ENCODE peak calls at places on chromosomes 13 and 19, in eight cellular contexts. L is caudate nucleus, D is fibroblast of pulmonary artery, X is AG04450, V is ascending aorta, S is T-helper 17 cell, W is T follicular helper cell, M is Ammon's horn. O is an unnamed sample.

GRCh38 chr13:41054212-41054877 is 7.0 kb upstream of the WBP4 start:
- DNase-seq in L (no peak), D (peak), X (no peak), V (no peak), S (no peak), W (no peak), M (peak), O (no peak)

GRCh38 chr19:56827708-56828107 is 12.8 kb downstream of the PEG3 start:
- DNase-seq in L (no peak), D (no peak), X (no peak), V (no peak), S (no peak), W (no peak), M (no peak), O (no peak)

GRCh38 chr19:6654347-6655310 is 15.3 kb downstream of the TNFSF14 start:
- DNase-seq in L (no peak), D (no peak), X (no peak), V (no peak), S (no peak), W (no peak), M (no peak), O (no peak)

GRCh38 chr13:62626771-62627170 is 1211.1 kb upstream of the PCDH20 start:
- DNase-seq in L (no peak), D (no peak), X (no peak), V (no peak), S (no peak), W (no peak), M (no peak), O (no peak)

GRCh38 chr13:92682832-92683517 is 543.6 kb upstream of the GPC6 start:
- DNase-seq in L (no peak), D (peak), X (no peak), V (no peak), S (no peak), W (no peak), M (no peak), O (no peak)

GRCh38 chr19:7947939-7948338 is 4.5 kb upstream of the TIMM44 start:
- DNase-seq in L (no peak), D (peak), X (no peak), V (no peak), S (no peak), W (no peak), M (peak), O (no peak)

GRCh38 chr13:113671066-113672001 is 4.3 kb downstream of the GRK1 start:
- DNase-seq in L (no peak), D (no peak), X (no peak), V (no peak), S (no peak), W (no peak), M (no peak), O (no peak)

GRCh38 chr19:8484331-8484894 is 18.0 kb downstream of the PRAM1 start:
- DNase-seq in L (no peak), D (no peak), X (no peak), V (peak), S (no peak), W (no peak), M (peak), O (no peak)

GRCh38 chr13:41696163-41697003 is 239.0 kb downstream of the RGCC start:
- DNase-seq in L (no peak), D (peak), X (peak), V (no peak), S (no peak), W (no peak), M (no peak), O (no peak)

GRCh38 chr19:41376241-41376997 is at the start of gene TMEM91:
- DNase-seq in L (no peak), D (peak), X (no peak), V (no peak), S (no peak), W (no peak), M (no peak), O (peak)

GRCh38 chr19:12974301-12975220 is 5.2 kb downstream of the DAND5 start:
- DNase-seq in L (no peak), D (no peak), X (no peak), V (no peak), S (no peak), W (no peak), M (no peak), O (no peak)

GRCh38 chr19:55116232-55117062 is 990 bp downstream of the PPP1R12C start:
- DNase-seq in L (peak), D (peak), X (no peak), V (no peak), S (peak), W (peak), M (peak), O (peak)

GRCh38 chr13:38590796-38591507 is 95.9 kb upstream of the FREM2 start:
- DNase-seq in L (no peak), D (no peak), X (no peak), V (no peak), S (no peak), W (no peak), M (no peak), O (peak)

GRCh38 chr13:35136585-35136984 is 194.5 kb downstream of the NBEA start:
- DNase-seq in L (no peak), D (no peak), X (no peak), V (no peak), S (no peak), W (no peak), M (no peak), O (no peak)

GRCh38 chr19:7618771-7619510 is 10.4 kb downstream of the XAB2 start:
- DNase-seq in L (no peak), D (no peak), X (no peak), V (no peak), S (no peak), W (no peak), M (peak), O (no peak)

GRCh38 chr13:99386911-99387788 is 80.0 kb upstream of the GPR183 start:
- DNase-seq in L (no peak), D (peak), X (no peak), V (no peak), S (peak), W (peak), M (no peak), O (no peak)

GRCh38 chr13:30762643-30763042 is 27.3 kb downstream of the ALOX5AP start:
- DNase-seq in L (no peak), D (peak), X (no peak), V (no peak), S (no peak), W (no peak), M (no peak), O (no peak)

GRCh38 chr13:53848546-53848945 is 819.9 kb downstream of the OLFM4 start:
- DNase-seq in L (no peak), D (no peak), X (no peak), V (no peak), S (no peak), W (no peak), M (no peak), O (no peak)

O was measured in NCI-H1436.